ENCODE peak calls at places on chromosomes 1 and 21, in six cellular contexts. S is fibroblast of lung, I is HCT116, K is MM.1S, T is prostate gland, J is cardiac muscle cell. A is an unnamed sample. For H3K4me1, the result is how much of the 10 kb centered on the place peaks cover.

GRCh38 chr1:34518146-34518545 is 236.7 kb upstream of the GJB5 start:
- DNase-seq in S (no peak), J (no peak), T (no peak), K (no peak), I (no peak), A (no peak)

GRCh38 chr1:8477199-8477982 is 159.5 kb downstream of the SLC45A1 start:
- DNase-seq in T (no peak), J (no peak), S (peak), K (peak), I (no peak), A (no peak)

GRCh38 chr1:228083871-228084278 is 1.4 kb downstream of the ARF1 start:
- DNase-seq in J (peak), K (peak), T (no peak), I (no peak), S (peak), A (no peak)

GRCh38 chr1:117161887-117162286 is 40.3 kb upstream of the TRIM45 start:
- DNase-seq in T (no peak), I (no peak), S (no peak), J (no peak), K (no peak), A (no peak)

GRCh38 chr1:168599636-168600035 is 23.2 kb downstream of the XCL1 start:
- DNase-seq in K (no peak), T (no peak), I (no peak), S (no peak), J (no peak), A (no peak)

GRCh38 chr1:109721971-109722370 is 9.9 kb downstream of the GSTM5 start:
- DNase-seq in T (no peak), K (no peak), I (no peak), J (no peak), S (no peak), A (no peak)

GRCh38 chr1:27192039-27192529 is 37.2 kb upstream of the SLC9A1 start:
- DNase-seq in K (no peak), S (no peak), I (peak), J (no peak), T (no peak), A (no peak)

GRCh38 chr1:201614262-201615015 is 75.5 kb downstream of the NAV1 start:
- DNase-seq in T (no peak), J (peak), K (no peak), I (no peak), S (no peak), A (no peak)

GRCh38 chr1:181354865-181355264 is 128.5 kb upstream of the CACNA1E start:
- DNase-seq in S (no peak), K (no peak), T (no peak), J (no peak), I (no peak), A (no peak)

GRCh38 chr1:40258445-40258769 is 371 bp downstream of the ZMPSTE24 start:
- DNase-seq in T (no peak), I (no peak), J (peak), S (peak), K (no peak), A (no peak)

GRCh38 chr1:43933386-43934278 is at the start of gene ARTN:
- DNase-seq in S (no peak), J (no peak), I (no peak), K (no peak), T (peak), A (no peak)

GRCh38 chr1:156813750-156814570 is 2.7 kb downstream of the SH2D2A start:
- DNase-seq in K (peak), T (peak), I (peak), J (peak), S (peak), A (peak)

GRCh38 chr1:174276087-174276486 is 116.8 kb downstream of the RABGAP1L start:
- DNase-seq in T (no peak), K (no peak), I (no peak), S (no peak), J (no peak), A (no peak)

GRCh38 chr1:216175714-216176113 is 247.5 kb downstream of the USH2A start:
- DNase-seq in T (no peak), S (no peak), K (no peak), I (no peak), J (no peak), A (no peak)

GRCh38 chr1:52629021-52629643 is 3.8 kb upstream of the SHISAL2A start:
- DNase-seq in K (no peak), T (no peak), I (no peak), J (no peak), S (no peak), A (no peak)

GRCh38 chr1:92291372-92291999 is 7.3 kb downstream of the GLMN start:
- DNase-seq in I (peak), K (peak), S (peak), T (peak), J (peak), A (no peak)

GRCh38 chr21:35070436-35070835 is 21.3 kb upstream of the RUNX1 start:
- DNase-seq in S (no peak), I (no peak), K (no peak), J (no peak), T (no peak), A (no peak)

GRCh38 chr21:33444499-33444898 is 35.3 kb downstream of the TMEM50B start:
- DNase-seq in T (no peak), K (no peak), S (no peak), I (no peak), J (no peak), A (no peak)

GRCh38 chr1:152227310-152227928 is 3.4 kb upstream of the HRNR start:
- DNase-seq in K (no peak), I (no peak), T (no peak), S (peak), J (peak), A (no peak)

GRCh38 chr1:196459383-196459782 is 148.9 kb downstream of the KCNT2 start:
- DNase-seq in S (peak), J (peak), I (no peak), T (no peak), K (no peak), A (no peak)

DNA sequence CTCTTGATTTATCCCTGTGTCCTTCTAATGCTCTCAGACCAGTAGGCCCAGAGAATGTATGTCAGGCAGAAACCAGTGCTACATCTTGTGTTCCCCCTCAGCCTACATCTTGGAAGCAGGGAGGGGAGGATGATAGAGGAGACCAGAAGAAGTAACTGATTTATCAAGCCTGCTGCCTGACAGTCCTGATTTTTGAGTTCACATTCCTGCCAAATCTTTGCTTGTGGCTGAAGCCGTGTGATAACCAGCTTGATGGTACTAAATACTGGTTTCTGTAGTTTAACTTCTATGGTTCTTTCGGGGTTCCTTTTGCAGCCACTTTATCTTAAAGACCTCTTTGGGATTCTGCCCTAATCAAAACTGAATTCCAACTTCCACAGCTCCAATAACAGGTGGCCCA is 59.7 kb upstream of the WDR26 start:
- DNase-seq in T (no peak), I (no peak), S (no peak), J (no peak), K (no peak), A (no peak)
- H3K4me1 ChIP-seq in T (under half), I (under half), S (under half), J (under half), K (under half), A (under half)

DNA sequence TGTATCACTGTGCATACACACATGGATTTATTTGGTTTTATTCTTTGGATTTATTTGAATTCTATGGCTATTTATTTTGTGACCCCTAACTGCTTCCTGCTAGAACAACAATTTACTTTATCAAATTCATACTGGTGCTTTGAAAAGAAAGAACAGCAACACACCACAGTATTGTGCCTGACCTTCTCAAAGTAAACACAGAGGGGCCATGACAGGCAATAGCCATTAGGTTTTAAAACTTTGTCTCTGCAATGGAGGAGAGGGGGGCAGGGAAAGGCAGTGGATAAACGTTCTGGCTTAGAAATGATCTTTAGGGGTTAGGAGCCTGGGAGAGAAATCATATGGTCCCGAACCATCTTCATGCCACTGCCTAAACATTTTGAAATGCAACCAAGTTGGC is 40.0 kb downstream of the PLPP3 start:
- DNase-seq in I (no peak), T (no peak), S (no peak), J (no peak), K (no peak), A (no peak)
- TF ChIP-seq CTCF in I (no peak), T (no peak), S (no peak), J (no peak), K (no peak), A (no peak)

GRCh38 chr21:45049725-45050359 is 24.5 kb upstream of the ADARB1 start:
- DNase-seq in J (no peak), S (no peak), K (no peak), T (no peak), I (no peak), A (no peak)
- H3K4me1 ChIP-seq in J (under half), S (under half), K (under half), T (under half), I (under half), A (under half)

GRCh38 chr21:17050646-17051045 is 462.2 kb upstream of the CXADR start:
- DNase-seq in I (no peak), T (no peak), J (no peak), S (peak), K (no peak), A (no peak)

GRCh38 chr21:17050156-17050555 is 462.7 kb upstream of the CXADR start:
- DNase-seq in K (no peak), I (no peak), S (peak), J (no peak), T (no peak), A (no peak)

GRCh38 chr21:17045214-17045835 is 467.5 kb upstream of the CXADR start:
- DNase-seq in T (no peak), S (peak), I (no peak), K (peak), J (peak), A (no peak)

GRCh38 chr21:17051054-17051453 is 461.8 kb upstream of the CXADR start:
- DNase-seq in T (no peak), S (peak), I (no peak), J (peak), K (no peak), A (no peak)

DNA sequence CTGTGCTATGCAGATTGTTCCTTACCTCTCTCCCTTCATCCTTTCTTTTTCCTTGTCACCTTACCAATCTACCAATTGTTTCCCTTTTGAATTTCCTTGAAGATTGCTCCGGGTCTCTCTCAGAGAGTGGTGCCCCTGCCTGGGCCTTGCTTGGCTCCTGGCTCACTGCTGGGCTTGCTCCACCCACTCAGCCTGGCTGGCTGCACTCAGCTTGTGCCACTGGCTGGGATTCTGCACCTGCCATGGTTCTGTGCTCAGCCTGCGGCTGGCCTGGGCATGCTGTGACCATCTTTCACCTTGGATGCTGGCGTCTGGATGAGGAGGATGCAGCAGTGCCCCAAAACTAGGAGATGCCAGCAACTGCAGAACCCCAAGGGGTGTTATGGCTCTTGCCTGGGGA is 463.9 kb upstream of the CXADR start:
- DNase-seq in K (no peak), J (no peak), I (no peak), T (no peak), S (no peak), A (no peak)
- TF ChIP-seq CTCF in K (no peak), J (no peak), I (no peak), T (no peak), S (no peak), A (no peak)

A was measured in CD8-positive, alpha-beta T cell.